ENCODE peak calls at places on chromosomes 1 and 21, in nine cellular contexts. One of them, this sample, is unnamed. For H3K9me3, the result is how much of the 10 kb centered on the place peaks cover.

GRCh38 chr1:30704271-30704670 is 19.1 kb downstream of the MATN1 start:
- DNase-seq in A549: no peak
- DNase-seq in spleen: no peak
- DNase-seq in mucosa of descending colon: no peak
- DNase-seq in body of pancreas: no peak
- DNase-seq in aorta: no peak
- DNase-seq in lower lobe of right lung: no peak
- DNase-seq in adrenal gland: no peak
- DNase-seq in hepatocyte: no peak
- DNase-seq in this sample: no peak

GRCh38 chr1:182570611-182570970 is 18.5 kb downstream of the RNASEL start:
- DNase-seq in A549: no peak
- DNase-seq in spleen: no peak
- DNase-seq in mucosa of descending colon: no peak
- DNase-seq in body of pancreas: no peak
- DNase-seq in aorta: no peak
- DNase-seq in lower lobe of right lung: no peak
- DNase-seq in adrenal gland: no peak
- DNase-seq in hepatocyte: no peak
- DNase-seq in this sample: no peak

GRCh38 chr1:24294757-24295371 is 24.3 kb upstream of the GRHL3 start:
- DNase-seq in A549: peak
- DNase-seq in spleen: no peak
- DNase-seq in mucosa of descending colon: peak
- DNase-seq in body of pancreas: peak
- DNase-seq in aorta: peak
- DNase-seq in lower lobe of right lung: peak
- DNase-seq in adrenal gland: peak
- DNase-seq in hepatocyte: peak
- DNase-seq in this sample: peak

GRCh38 chr1:68120136-68120791 is 69.8 kb upstream of the DIRAS3 start:
- DNase-seq in A549: peak
- DNase-seq in spleen: no peak
- DNase-seq in mucosa of descending colon: peak
- DNase-seq in body of pancreas: peak
- DNase-seq in aorta: no peak
- DNase-seq in lower lobe of right lung: no peak
- DNase-seq in adrenal gland: peak
- DNase-seq in hepatocyte: peak
- DNase-seq in this sample: no peak

GRCh38 chr1:224500802-224501201 is 66.2 kb upstream of the WDR26 start:
- DNase-seq in A549: no peak
- DNase-seq in spleen: no peak
- DNase-seq in mucosa of descending colon: no peak
- DNase-seq in body of pancreas: no peak
- DNase-seq in aorta: no peak
- DNase-seq in lower lobe of right lung: no peak
- DNase-seq in adrenal gland: no peak
- DNase-seq in hepatocyte: no peak
- DNase-seq in this sample: no peak

GRCh38 chr1:160362168-160362941 is 4.5 kb upstream of the NHLH1 start:
- DNase-seq in A549: no peak
- DNase-seq in spleen: no peak
- DNase-seq in mucosa of descending colon: no peak
- DNase-seq in body of pancreas: no peak
- DNase-seq in aorta: no peak
- DNase-seq in lower lobe of right lung: no peak
- DNase-seq in adrenal gland: no peak
- DNase-seq in hepatocyte: no peak
- DNase-seq in this sample: peak

GRCh38 chr1:3101127-3101939 is 32.3 kb downstream of the PRDM16 start:
- DNase-seq in A549: no peak
- DNase-seq in spleen: no peak
- DNase-seq in mucosa of descending colon: no peak
- DNase-seq in body of pancreas: no peak
- DNase-seq in aorta: no peak
- DNase-seq in lower lobe of right lung: no peak
- DNase-seq in adrenal gland: no peak
- DNase-seq in hepatocyte: no peak
- DNase-seq in this sample: no peak

GRCh38 chr1:63523738-63524137 is 413 bp downstream of the EFCAB7 start:
- DNase-seq in A549: peak
- DNase-seq in spleen: no peak
- DNase-seq in mucosa of descending colon: no peak
- DNase-seq in body of pancreas: peak
- DNase-seq in aorta: no peak
- DNase-seq in lower lobe of right lung: no peak
- DNase-seq in adrenal gland: peak
- DNase-seq in hepatocyte: peak
- DNase-seq in this sample: no peak

GRCh38 chr1:213381572-213382084 is 330.6 kb downstream of the RPS6KC1 start:
- DNase-seq in A549: no peak
- DNase-seq in spleen: no peak
- DNase-seq in mucosa of descending colon: peak
- DNase-seq in body of pancreas: peak
- DNase-seq in aorta: no peak
- DNase-seq in lower lobe of right lung: no peak
- DNase-seq in adrenal gland: no peak
- DNase-seq in hepatocyte: no peak
- DNase-seq in this sample: no peak

GRCh38 chr1:155128755-155129473 is 1.2 kb downstream of the EFNA1 start:
- DNase-seq in A549: no peak
- DNase-seq in spleen: peak
- DNase-seq in mucosa of descending colon: peak
- DNase-seq in body of pancreas: peak
- DNase-seq in aorta: no peak
- DNase-seq in lower lobe of right lung: peak
- DNase-seq in adrenal gland: peak
- DNase-seq in hepatocyte: peak
- DNase-seq in this sample: no peak

GRCh38 chr1:215132156-215132555 is 49.6 kb downstream of the KCNK2 start:
- DNase-seq in A549: no peak
- DNase-seq in spleen: no peak
- DNase-seq in mucosa of descending colon: no peak
- DNase-seq in body of pancreas: no peak
- DNase-seq in aorta: no peak
- DNase-seq in lower lobe of right lung: no peak
- DNase-seq in adrenal gland: no peak
- DNase-seq in hepatocyte: no peak
- DNase-seq in this sample: no peak

GRCh38 chr1:37240897-37241296 is 206.6 kb upstream of the GRIK3 start:
- DNase-seq in A549: no peak
- DNase-seq in spleen: no peak
- DNase-seq in mucosa of descending colon: no peak
- DNase-seq in body of pancreas: peak
- DNase-seq in aorta: no peak
- DNase-seq in lower lobe of right lung: no peak
- DNase-seq in adrenal gland: no peak
- DNase-seq in hepatocyte: no peak
- DNase-seq in this sample: no peak

GRCh38 chr1:94284481-94284880 is 47.1 kb upstream of the ARHGAP29 start:
- DNase-seq in A549: no peak
- DNase-seq in spleen: no peak
- DNase-seq in mucosa of descending colon: no peak
- DNase-seq in body of pancreas: no peak
- DNase-seq in aorta: no peak
- DNase-seq in lower lobe of right lung: no peak
- DNase-seq in adrenal gland: no peak
- DNase-seq in hepatocyte: no peak
- DNase-seq in this sample: no peak

GRCh38 chr1:23343246-23344110 is 606 bp downstream of the HNRNPR start:
- DNase-seq in A549: no peak
- DNase-seq in spleen: peak
- DNase-seq in mucosa of descending colon: peak
- DNase-seq in body of pancreas: no peak
- DNase-seq in aorta: no peak
- DNase-seq in lower lobe of right lung: peak
- DNase-seq in adrenal gland: peak
- DNase-seq in hepatocyte: peak
- DNase-seq in this sample: no peak

GRCh38 chr1:220705782-220706181 is 15.6 kb downstream of the C1orf115 start:
- DNase-seq in A549: no peak
- DNase-seq in spleen: no peak
- DNase-seq in mucosa of descending colon: no peak
- DNase-seq in body of pancreas: peak
- DNase-seq in aorta: no peak
- DNase-seq in lower lobe of right lung: no peak
- DNase-seq in adrenal gland: peak
- DNase-seq in hepatocyte: no peak
- DNase-seq in this sample: no peak

GRCh38 chr21:21547368-21547953 is 549.3 kb downstream of the NCAM2 start:
- DNase-seq in A549: no peak
- DNase-seq in spleen: no peak
- DNase-seq in mucosa of descending colon: no peak
- DNase-seq in body of pancreas: no peak
- DNase-seq in aorta: no peak
- DNase-seq in lower lobe of right lung: no peak
- DNase-seq in adrenal gland: no peak
- DNase-seq in hepatocyte: no peak
- DNase-seq in this sample: no peak
- H3K9me3 ChIP-seq in A549: under half
- H3K9me3 ChIP-seq in spleen: under half
- H3K9me3 ChIP-seq in mucosa of descending colon: under half
- H3K9me3 ChIP-seq in body of pancreas: under half
- H3K9me3 ChIP-seq in aorta: under half
- H3K9me3 ChIP-seq in lower lobe of right lung: under half
- H3K9me3 ChIP-seq in adrenal gland: under half
- H3K9me3 ChIP-seq in hepatocyte: under half
- H3K9me3 ChIP-seq in this sample: under half

DNA sequence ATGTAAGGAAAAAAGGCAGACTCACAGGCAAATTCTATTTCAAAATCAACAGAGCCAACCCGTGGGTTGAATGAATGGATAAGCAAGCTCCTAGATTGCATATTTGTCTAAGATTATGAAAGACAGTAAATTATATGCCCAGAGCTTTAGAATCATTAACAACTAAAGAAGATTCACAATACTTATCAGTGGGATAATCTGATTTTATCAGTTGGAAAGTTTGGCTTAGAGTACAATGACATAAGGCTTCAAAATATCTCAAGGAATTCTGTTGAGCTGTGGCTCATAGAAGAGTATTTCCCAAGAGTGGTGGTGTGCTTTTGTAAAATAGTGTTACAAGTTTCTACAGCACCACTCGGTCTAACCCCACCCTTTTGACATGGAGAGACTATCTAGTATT is 85.5 kb downstream of the ADAMTS1 start:
- DNase-seq in A549: no peak
- DNase-seq in spleen: no peak
- DNase-seq in mucosa of descending colon: no peak
- DNase-seq in body of pancreas: no peak
- DNase-seq in aorta: no peak
- DNase-seq in lower lobe of right lung: no peak
- DNase-seq in adrenal gland: no peak
- DNase-seq in hepatocyte: no peak
- DNase-seq in this sample: no peak
- H3K9me3 ChIP-seq in A549: under half
- H3K9me3 ChIP-seq in spleen: under half
- H3K9me3 ChIP-seq in mucosa of descending colon: under half
- H3K9me3 ChIP-seq in body of pancreas: under half
- H3K9me3 ChIP-seq in aorta: under half
- H3K9me3 ChIP-seq in lower lobe of right lung: under half
- H3K9me3 ChIP-seq in adrenal gland: under half
- H3K9me3 ChIP-seq in hepatocyte: under half
- H3K9me3 ChIP-seq in this sample: under half

DNA sequence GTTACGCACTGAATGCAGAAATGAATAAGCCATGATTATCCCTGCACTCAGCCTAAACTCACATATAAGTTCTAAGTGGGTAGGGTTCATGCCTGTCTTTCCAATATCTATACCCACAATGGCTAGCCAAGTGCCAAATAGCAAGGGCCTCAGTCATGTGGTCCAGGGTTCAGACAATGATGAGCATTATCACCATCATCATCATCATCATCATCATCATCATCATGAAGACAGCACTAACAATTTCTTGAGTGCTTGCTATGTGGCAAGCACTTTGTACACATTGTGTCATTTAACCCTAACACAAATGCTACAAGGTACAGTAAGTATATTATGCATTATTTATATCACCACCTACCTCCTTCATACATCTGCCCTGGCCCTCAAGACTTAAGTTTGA is 500.0 kb downstream of the AGBL4 start:
- DNase-seq in A549: no peak
- DNase-seq in spleen: no peak
- DNase-seq in mucosa of descending colon: no peak
- DNase-seq in body of pancreas: no peak
- DNase-seq in aorta: no peak
- DNase-seq in lower lobe of right lung: no peak
- DNase-seq in adrenal gland: no peak
- DNase-seq in hepatocyte: no peak
- DNase-seq in this sample: no peak
- H3K9me3 ChIP-seq in A549: under half
- H3K9me3 ChIP-seq in spleen: under half
- H3K9me3 ChIP-seq in mucosa of descending colon: under half
- H3K9me3 ChIP-seq in body of pancreas: under half
- H3K9me3 ChIP-seq in aorta: under half
- H3K9me3 ChIP-seq in lower lobe of right lung: under half
- H3K9me3 ChIP-seq in adrenal gland: under half
- H3K9me3 ChIP-seq in hepatocyte: under half
- H3K9me3 ChIP-seq in this sample: under half

GRCh38 chr21:28136687-28137086 is 856.0 kb downstream of the LTN1 start:
- DNase-seq in A549: no peak
- DNase-seq in spleen: no peak
- DNase-seq in mucosa of descending colon: no peak
- DNase-seq in body of pancreas: no peak
- DNase-seq in aorta: no peak
- DNase-seq in lower lobe of right lung: no peak
- DNase-seq in adrenal gland: no peak
- DNase-seq in hepatocyte: no peak
- DNase-seq in this sample: no peak

GRCh38 chr21:28127390-28127789 is 865.3 kb downstream of the LTN1 start:
- DNase-seq in A549: no peak
- DNase-seq in spleen: no peak
- DNase-seq in mucosa of descending colon: no peak
- DNase-seq in body of pancreas: no peak
- DNase-seq in aorta: no peak
- DNase-seq in lower lobe of right lung: no peak
- DNase-seq in adrenal gland: no peak
- DNase-seq in hepatocyte: no peak
- DNase-seq in this sample: no peak

GRCh38 chr21:28135646-28136045 is 857.0 kb downstream of the LTN1 start:
- DNase-seq in A549: no peak
- DNase-seq in spleen: no peak
- DNase-seq in mucosa of descending colon: no peak
- DNase-seq in body of pancreas: no peak
- DNase-seq in aorta: no peak
- DNase-seq in lower lobe of right lung: peak
- DNase-seq in adrenal gland: peak
- DNase-seq in hepatocyte: no peak
- DNase-seq in this sample: no peak

GRCh38 chr21:28133116-28133515 is 859.6 kb downstream of the LTN1 start:
- DNase-seq in A549: no peak
- DNase-seq in spleen: no peak
- DNase-seq in mucosa of descending colon: no peak
- DNase-seq in body of pancreas: no peak
- DNase-seq in aorta: no peak
- DNase-seq in lower lobe of right lung: no peak
- DNase-seq in adrenal gland: no peak
- DNase-seq in hepatocyte: no peak
- DNase-seq in this sample: no peak

DNA sequence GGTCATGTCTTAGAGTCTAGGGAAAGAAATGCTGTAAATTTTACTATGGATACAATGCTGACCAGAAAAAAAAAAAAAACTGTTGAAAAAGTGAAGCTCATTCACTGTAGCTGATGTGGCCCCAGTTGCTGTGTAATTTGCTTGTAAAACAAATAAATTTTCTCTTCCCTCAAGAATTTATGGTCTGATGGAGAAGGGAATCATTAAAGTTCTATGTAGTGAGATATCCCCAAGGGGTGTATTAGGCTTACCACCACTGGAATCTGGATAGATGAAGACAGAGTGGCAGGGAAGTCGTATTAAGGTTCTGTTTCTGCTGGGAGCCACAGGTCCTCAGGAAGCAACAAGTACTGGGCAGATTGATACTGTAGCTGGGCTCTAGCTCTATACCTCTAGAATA is 860.0 kb downstream of the LTN1 start:
- DNase-seq in A549: no peak
- DNase-seq in spleen: no peak
- DNase-seq in mucosa of descending colon: no peak
- DNase-seq in body of pancreas: no peak
- DNase-seq in aorta: no peak
- DNase-seq in lower lobe of right lung: no peak
- DNase-seq in adrenal gland: no peak
- DNase-seq in hepatocyte: no peak
- DNase-seq in this sample: no peak
- H3K9me3 ChIP-seq in A549: under half
- H3K9me3 ChIP-seq in spleen: under half
- H3K9me3 ChIP-seq in mucosa of descending colon: under half
- H3K9me3 ChIP-seq in body of pancreas: under half
- H3K9me3 ChIP-seq in aorta: under half
- H3K9me3 ChIP-seq in lower lobe of right lung: under half
- H3K9me3 ChIP-seq in adrenal gland: under half
- H3K9me3 ChIP-seq in hepatocyte: under half
- H3K9me3 ChIP-seq in this sample: under half

This sample was measured in right atrium auricular region.